ENCODE peak calls at places on chromosomes 11 and 22, in nine cellular contexts. Z, F, L, N, C, S, E, G and R are unnamed samples. For H3K9me3, the result is how much of the 10 kb centered on the place peaks cover.

GRCh38 chr22:26323013-26323412 is 106.0 kb upstream of the ASPHD2 start:
- DNase-seq in Z (no peak), F (no peak), L (no peak), N (no peak), C (no peak), S (no peak), E (no peak), G (no peak), R (no peak)

GRCh38 chr11:73528420-73528819 is 69.5 kb downstream of the FAM168A start:
- DNase-seq in Z (no peak), F (no peak), L (no peak), N (no peak), C (no peak), S (no peak), E (no peak), G (no peak), R (no peak)

GRCh38 chr11:35750981-35751663 is 88.5 kb downstream of the TRIM44 start:
- DNase-seq in Z (no peak), F (no peak), L (no peak), N (no peak), C (no peak), S (no peak), E (no peak), G (no peak), R (no peak)

GRCh38 chr22:31185056-31185455 is 25.1 kb downstream of the RNF185 start:
- DNase-seq in Z (no peak), F (no peak), L (no peak), N (no peak), C (no peak), S (peak), E (no peak), G (no peak), R (no peak)

GRCh38 chr22:30370681-30371080 is 13.9 kb downstream of the CCDC157 start:
- DNase-seq in Z (no peak), F (no peak), L (no peak), N (no peak), C (no peak), S (no peak), E (peak), G (no peak), R (no peak)

GRCh38 chr11:114279778-114280532 is 16.2 kb upstream of the NNMT start:
- DNase-seq in Z (peak), F (no peak), L (no peak), N (no peak), C (no peak), S (peak), E (no peak), G (no peak), R (no peak)

GRCh38 chr11:120564573-120565301 is 53.2 kb downstream of the GRIK4 start:
- DNase-seq in Z (no peak), F (peak), L (no peak), N (peak), C (no peak), S (peak), E (peak), G (no peak), R (no peak)

GRCh38 chr11:100619484-100619883 is 67.6 kb upstream of the ARHGAP42 start:
- DNase-seq in Z (peak), F (no peak), L (no peak), N (no peak), C (no peak), S (peak), E (no peak), G (no peak), R (no peak)

GRCh38 chr11:69040581-69041260 is 8.0 kb upstream of the TPCN2 start:
- DNase-seq in Z (no peak), F (no peak), L (no peak), N (no peak), C (no peak), S (peak), E (no peak), G (no peak), R (no peak)

GRCh38 chr11:15523576-15523975 is 408.9 kb downstream of the INSC start:
- DNase-seq in Z (no peak), F (no peak), L (no peak), N (no peak), C (no peak), S (no peak), E (no peak), G (no peak), R (no peak)

GRCh38 chr11:36155770-36156485 is 133.3 kb downstream of the COMMD9 start:
- DNase-seq in Z (peak), F (no peak), L (no peak), N (no peak), C (no peak), S (peak), E (no peak), G (no peak), R (no peak)

GRCh38 chr11:117606211-117606610 is 190.8 kb downstream of the DSCAML1 start:
- DNase-seq in Z (no peak), F (no peak), L (no peak), N (no peak), C (no peak), S (no peak), E (no peak), G (no peak), R (no peak)

GRCh38 chr22:24601217-24602104 is 1.5 kb upstream of the GGT1 start:
- DNase-seq in Z (no peak), F (peak), L (no peak), N (peak), C (no peak), S (no peak), E (peak), G (peak), R (no peak)

GRCh38 chr11:69131644-69132300 is 24.0 kb upstream of the SMIM38 start:
- DNase-seq in Z (peak), F (peak), L (peak), N (peak), C (no peak), S (peak), E (no peak), G (no peak), R (no peak)

GRCh38 chr22:18965526-18966421 is 29.7 kb upstream of the PRODH start:
- DNase-seq in Z (no peak), F (no peak), L (no peak), N (peak), C (no peak), S (no peak), E (peak), G (no peak), R (no peak)

GRCh38 chr22:28017558-28017820 is 98.4 kb upstream of the PITPNB start:
- DNase-seq in Z (no peak), F (no peak), L (no peak), N (no peak), C (no peak), S (no peak), E (no peak), G (no peak), R (no peak)

GRCh38 chr11:20192641-20193040 is 32.4 kb upstream of the DBX1 start:
- DNase-seq in Z (no peak), F (no peak), L (no peak), N (no peak), C (no peak), S (no peak), E (no peak), G (no peak), R (no peak)

GRCh38 chr11:116698080-116698479 is 74.7 kb downstream of the BUD13 start:
- DNase-seq in Z (no peak), F (no peak), L (no peak), N (no peak), C (no peak), S (no peak), E (no peak), G (no peak), R (no peak)

GRCh38 chr22:30856699-30857098 is 111.9 kb downstream of the MORC2 start:
- DNase-seq in Z (no peak), F (no peak), L (no peak), N (no peak), C (no peak), S (no peak), E (no peak), G (no peak), R (no peak)

GRCh38 chr11:119100246-119100959 is 1.2 kb downstream of the DPAGT1 start:
- DNase-seq in Z (peak), F (no peak), L (no peak), N (no peak), C (no peak), S (peak), E (no peak), G (no peak), R (no peak)

GRCh38 chr11:17613428-17613962 is 66.4 kb downstream of the OTOG start:
- DNase-seq in Z (no peak), F (no peak), L (no peak), N (no peak), C (no peak), S (no peak), E (no peak), G (no peak), R (no peak)

GRCh38 chr11:10302744-10303557 is 1.9 kb upstream of the ADM start:
- DNase-seq in Z (peak), F (peak), L (peak), N (peak), C (peak), S (peak), E (peak), G (no peak), R (peak)

GRCh38 chr11:68855205-68855978 is 13.7 kb upstream of the CPT1A start:
- DNase-seq in Z (no peak), F (no peak), L (peak), N (peak), C (peak), S (peak), E (peak), G (no peak), R (no peak)

GRCh38 chr11:72328366-72329224 is 84.6 kb upstream of the PHOX2A start:
- DNase-seq in Z (peak), F (no peak), L (peak), N (no peak), C (no peak), S (peak), E (no peak), G (no peak), R (no peak)

GRCh38 chr22:30444632-30445437 is 19.3 kb downstream of the MTFP1 start:
- DNase-seq in Z (peak), F (peak), L (no peak), N (no peak), C (peak), S (peak), E (no peak), G (peak), R (no peak)

GRCh38 chr11:62613275-62613864 is 313 bp downstream of the ROM1 start:
- DNase-seq in Z (no peak), F (peak), L (no peak), N (no peak), C (no peak), S (no peak), E (no peak), G (no peak), R (no peak)

GRCh38 chr11:128338806-128339205 is 248.6 kb downstream of the ETS1 start:
- DNase-seq in Z (no peak), F (no peak), L (no peak), N (no peak), C (no peak), S (peak), E (no peak), G (no peak), R (no peak)
- H3K4me3 ChIP-seq in Z (no peak), F (no peak), L (no peak), N (no peak), C (no peak), S (no peak), E (no peak), G (no peak), R (no peak)

GRCh38 chr11:22707119-22707899 is 40.9 kb downstream of the GAS2 start:
- DNase-seq in Z (no peak), F (no peak), L (no peak), N (no peak), C (no peak), S (peak), E (no peak), G (no peak), R (no peak)

GRCh38 chr11:22703040-22703439 is 36.6 kb downstream of the GAS2 start:
- DNase-seq in Z (peak), F (no peak), L (no peak), N (no peak), C (no peak), S (peak), E (no peak), G (no peak), R (no peak)

GRCh38 chr11:22699388-22699787 is 33.0 kb downstream of the GAS2 start:
- DNase-seq in Z (no peak), F (no peak), L (no peak), N (no peak), C (no peak), S (no peak), E (no peak), G (no peak), R (no peak)

GRCh38 chr11:22703561-22703960 is 37.1 kb downstream of the GAS2 start:
- DNase-seq in Z (no peak), F (no peak), L (no peak), N (no peak), C (no peak), S (peak), E (no peak), G (no peak), R (no peak)

GRCh38 chr11:22702022-22702421 is 35.6 kb downstream of the GAS2 start:
- DNase-seq in Z (no peak), F (no peak), L (no peak), N (no peak), C (no peak), S (no peak), E (no peak), G (no peak), R (no peak)
- H3K27ac ChIP-seq in Z (no peak), F (peak), L (no peak), N (no peak), C (no peak), S (no peak), E (no peak), G (no peak), R (no peak)

GRCh38 chr22:49348631-49349030 is 479.0 kb downstream of the BRD1 start:
- DNase-seq in Z (no peak), F (no peak), L (no peak), N (peak), C (no peak), S (no peak), E (no peak), G (no peak), R (no peak)
- H3K9me3 ChIP-seq in Z (under half), F (under half), L (under half), N (under half), C (under half), S (half or more), E (under half), G (under half), R (under half)

GRCh38 chr22:39997939-39998726 is 3.4 kb downstream of the FAM83F start:
- DNase-seq in Z (peak), F (peak), L (no peak), N (no peak), C (no peak), S (peak), E (no peak), G (no peak), R (no peak)

GRCh38 chr22:40000171-40000570 is 5.4 kb downstream of the FAM83F start:
- DNase-seq in Z (no peak), F (no peak), L (no peak), N (no peak), C (no peak), S (no peak), E (no peak), G (no peak), R (no peak)

GRCh38 chr22:40001104-40001503 is 6.3 kb downstream of the FAM83F start:
- DNase-seq in Z (no peak), F (no peak), L (no peak), N (no peak), C (no peak), S (no peak), E (no peak), G (no peak), R (no peak)

GRCh38 chr22:39997421-39997820 is 2.7 kb downstream of the FAM83F start:
- DNase-seq in Z (no peak), F (no peak), L (no peak), N (no peak), C (no peak), S (no peak), E (no peak), G (no peak), R (no peak)

GRCh38 chr22:39999144-39999757 is 4.5 kb downstream of the FAM83F start:
- DNase-seq in Z (no peak), F (no peak), L (no peak), N (no peak), C (no peak), S (peak), E (no peak), G (peak), R (no peak)
- H3K4me3 ChIP-seq in Z (no peak), F (no peak), L (no peak), N (no peak), C (no peak), S (no peak), E (no peak), G (no peak), R (no peak)

GRCh38 chr11:44192701-44193100 is 97.2 kb downstream of the EXT2 start:
- DNase-seq in Z (no peak), F (no peak), L (no peak), N (no peak), C (no peak), S (no peak), E (no peak), G (no peak), R (no peak)

GRCh38 chr11:44192015-44192380 is 96.5 kb downstream of the EXT2 start:
- DNase-seq in Z (no peak), F (no peak), L (no peak), N (no peak), C (no peak), S (no peak), E (no peak), G (no peak), R (no peak)

GRCh38 chr11:44189986-44190882 is 94.8 kb downstream of the EXT2 start:
- DNase-seq in Z (no peak), F (no peak), L (no peak), N (no peak), C (no peak), S (no peak), E (no peak), G (no peak), R (no peak)

GRCh38 chr11:44191322-44192014 is 96.0 kb downstream of the EXT2 start:
- DNase-seq in Z (no peak), F (no peak), L (no peak), N (no peak), C (no peak), S (no peak), E (no peak), G (no peak), R (no peak)

DNA sequence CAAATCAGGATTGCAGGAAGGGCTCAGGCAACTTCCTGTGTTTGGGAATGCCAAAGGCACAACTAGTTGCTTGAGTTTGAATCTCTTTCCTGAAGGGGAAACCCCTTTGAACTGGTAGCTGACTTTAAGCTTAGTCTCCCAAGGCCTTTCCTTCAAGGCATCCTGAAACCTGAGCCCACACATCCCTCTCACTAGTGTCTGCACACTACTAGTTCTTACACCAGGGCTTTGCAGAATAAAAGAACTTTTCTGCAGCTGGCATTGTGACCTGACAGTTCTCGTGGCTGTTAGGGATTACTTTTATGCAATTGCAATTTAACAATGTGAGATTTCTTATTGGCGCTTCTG is 95.4 kb downstream of the EXT2 start:
- DNase-seq in Z (peak), F (no peak), L (no peak), N (no peak), C (no peak), S (peak), E (no peak), G (no peak), R (no peak)
- H3K27ac ChIP-seq in Z (no peak), F (no peak), L (no peak), N (no peak), C (no peak), S (no peak), E (no peak), G (no peak), R (no peak)